ENCODE peak calls at places on chromosomes 2 and 18, in nine cellular contexts. A is endothelial cell of umbilical vein, U is stomach, N is IMR-90, W is body of pancreas, H is HCT116, Y is sigmoid colon, D is uterus, T is spleen. Q is an unnamed sample.

GRCh38 chr2:225010804-225011203 is 31.5 kb downstream of the DOCK10 start:
- DNase-seq in H (peak; percentile 22), Y (no peak), D (no peak), W (no peak), A (peak; percentile 72), N (peak; percentile 91), U (no peak), T (no peak), Q (no peak)

GRCh38 chr18:49846718-49847470 is 33.6 kb upstream of the ACAA2 start:
- DNase-seq in U (no peak), A (no peak), Y (no peak), H (no peak), T (peak; percentile 64), W (no peak), D (no peak), N (no peak), Q (peak; percentile 76)

GRCh38 chr2:217362290-217362689 is 502.4 kb upstream of the TNP1 start:
- DNase-seq in D (no peak), H (no peak), U (no peak), Y (no peak), N (no peak), T (no peak), A (no peak), W (no peak), Q (no peak)

GRCh38 chr18:12625242-12625641 is 32.7 kb downstream of the SPIRE1 start:
- DNase-seq in Y (no peak), W (no peak), H (no peak), N (no peak), U (no peak), A (no peak), D (no peak), T (no peak), Q (no peak)

GRCh38 chr2:118440699-118441098 is 352.4 kb downstream of the INSIG2 start:
- DNase-seq in D (no peak), H (no peak), N (no peak), A (no peak), Y (no peak), T (no peak), W (no peak), U (no peak), Q (no peak)

GRCh38 chr2:157725856-157726255 is 97.2 kb upstream of the ACVR1C start:
- DNase-seq in W (no peak), H (no peak), A (no peak), Y (no peak), U (no peak), T (no peak), N (peak; percentile 65), D (no peak), Q (no peak)

GRCh38 chr2:27306657-27307544 is 1.3 kb downstream of the UCN start:
- DNase-seq in Y (no peak), W (no peak), H (no peak), U (no peak), N (no peak), A (no peak), T (peak; percentile 74), D (no peak), Q (no peak)

GRCh38 chr2:109055435-109055834 is 66.4 kb upstream of the EDAR start:
- DNase-seq in H (no peak), D (no peak), N (no peak), A (no peak), U (no peak), W (no peak), Y (no peak), T (peak; percentile 13), Q (no peak)

GRCh38 chr2:178074123-178075005 is 1.8 kb upstream of the PDE11A start:
- DNase-seq in U (no peak), D (no peak), W (no peak), H (no peak), N (no peak), A (peak; percentile 12), T (no peak), Y (no peak), Q (no peak)

GRCh38 chr2:167198009-167198408 is 309.7 kb downstream of the XIRP2 start:
- DNase-seq in U (no peak), A (no peak), H (no peak), D (no peak), W (no peak), Y (no peak), T (no peak), N (no peak), Q (no peak)

GRCh38 chr2:223901854-223902253 is 43.3 kb downstream of the WDFY1 start:
- DNase-seq in N (no peak), D (no peak), A (no peak), Y (no peak), T (no peak), W (peak; percentile 44), H (no peak), U (no peak), Q (no peak)

GRCh38 chr2:43707255-43707654 is 31.0 kb upstream of the C1GALT1C1L start:
- DNase-seq in U (no peak), D (peak; percentile 75), T (no peak), A (peak; percentile 71), H (no peak), N (peak; percentile 87), W (peak; percentile 30), Y (peak; percentile 92), Q (peak; percentile 5)

GRCh38 chr2:112996635-112997034 is 8.6 kb upstream of the IL36A start:
- DNase-seq in W (no peak), U (no peak), H (no peak), A (no peak), D (no peak), Y (no peak), N (no peak), T (no peak), Q (no peak)

GRCh38 chr18:46832856-46833255 is 76.0 kb upstream of the ST8SIA5 start:
- DNase-seq in W (peak; percentile 68), N (no peak), U (peak; percentile 67), Y (no peak), T (no peak), H (no peak), A (no peak), D (no peak), Q (no peak)

GRCh38 chr2:43576983-43577892 is 18.6 kb downstream of the THADA start:
- DNase-seq in A (peak; percentile 61), H (no peak), W (peak; percentile 50), Y (no peak), U (no peak), N (peak; percentile 84), T (no peak), D (no peak), Q (peak; percentile 18)

GRCh38 chr2:191811807-191812602 is 34.9 kb downstream of the CAVIN2 start:
- DNase-seq in A (peak; percentile 86), Y (peak; percentile 73), U (peak; percentile 68), W (peak; percentile 63), H (peak; percentile 53), N (peak; percentile 69), T (no peak), D (peak; percentile 66), Q (peak; percentile 71)

GRCh38 chr2:182020319-182021055 is 34.8 kb downstream of the PPP1R1C start:
- DNase-seq in Y (no peak), A (peak; percentile 18), U (no peak), T (no peak), H (no peak), W (no peak), D (no peak), N (peak; percentile 66), Q (no peak)

GRCh38 chr2:229921892-229922448 is at the start of gene TRIP12:
- DNase-seq in T (peak; percentile 96), W (peak; percentile 91), N (peak; percentile 98), U (peak; percentile 92), H (peak; percentile 89), Y (peak; percentile 97), A (peak; percentile 97), D (peak; percentile 89), Q (peak; percentile 95)
- TF ChIP-seq POLR2A in T (no peak), W (peak; percentile 57), N (no peak), U (no peak), H (no peak), Y (no peak), A (peak; percentile 62), D (peak; percentile 48), Q (no peak)

DNA sequence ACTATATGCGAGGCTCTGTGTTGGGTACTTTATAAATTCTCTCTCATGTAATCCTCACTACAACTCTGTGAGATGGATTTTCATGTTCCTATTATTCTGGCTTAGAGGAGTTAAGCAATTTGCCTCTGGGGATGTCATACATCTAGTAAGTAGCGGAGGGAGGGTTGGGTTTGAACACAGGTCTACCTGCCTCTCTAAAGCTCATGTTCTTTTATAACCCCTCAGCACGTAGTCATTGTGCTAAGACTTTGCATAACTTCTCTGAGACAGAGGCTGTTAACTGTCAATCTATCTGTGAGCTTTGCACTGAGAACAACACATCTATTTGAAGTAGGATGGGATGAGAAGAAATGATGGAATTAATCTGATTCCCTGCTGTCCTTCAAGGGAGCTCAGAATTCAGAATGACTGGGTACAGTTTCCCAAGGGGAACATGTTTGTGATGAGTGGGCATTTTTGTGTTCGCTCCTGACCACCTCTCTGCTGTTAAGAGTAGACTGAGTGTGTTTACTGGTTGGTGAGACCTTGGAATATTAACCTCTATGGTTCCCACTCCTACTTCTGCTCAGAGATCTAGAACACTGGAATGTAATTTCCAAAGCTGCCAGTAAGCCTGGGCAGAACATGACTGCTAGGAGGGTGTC is 320.7 kb downstream of the SLC8A1 start:
- DNase-seq in H (no peak), Y (no peak), T (no peak), U (no peak), N (no peak), D (no peak), W (no peak), A (no peak), Q (no peak)
- H3K27ac ChIP-seq in H (no peak overlapping the region), Y (no peak overlapping the region), T (no peak overlapping the region), U (no peak overlapping the region), N (peak overlapping the region; percentile 54), D (peak overlapping the region; percentile 28), W (no peak overlapping the region), A (no peak overlapping the region), Q (no peak overlapping the region)

DNA sequence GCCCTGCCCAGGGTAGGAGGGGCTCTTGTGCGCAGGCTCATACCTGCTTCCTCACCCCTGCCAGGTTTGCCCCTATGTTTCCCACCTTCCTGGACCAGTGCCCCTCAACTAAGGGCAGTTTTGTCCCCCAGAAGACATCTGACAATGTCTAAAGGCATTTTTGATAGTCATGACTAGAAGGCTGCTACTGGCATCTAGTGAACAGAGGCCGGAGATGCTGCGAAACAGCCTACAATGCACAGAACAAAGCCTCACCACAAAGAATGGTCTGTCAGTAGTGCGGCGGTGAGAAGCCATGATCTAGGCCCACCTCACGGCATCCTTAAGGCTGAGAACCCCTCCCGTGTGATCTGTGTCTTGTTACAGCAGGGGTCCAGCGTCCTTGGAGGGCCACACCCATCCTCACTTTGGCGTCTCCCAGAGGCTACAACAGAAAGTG is 96.0 kb downstream of the TMEM17 start:
- DNase-seq in A (peak; percentile 23), H (no peak), U (no peak), W (no peak), T (no peak), Y (no peak), N (no peak), D (no peak), Q (no peak)
- TF ChIP-seq CTCF in A (peak; percentile 21), H (no peak), U (no peak), W (no peak), T (no peak), Y (no peak), N (no peak), D (no peak), Q (no peak)

DNA sequence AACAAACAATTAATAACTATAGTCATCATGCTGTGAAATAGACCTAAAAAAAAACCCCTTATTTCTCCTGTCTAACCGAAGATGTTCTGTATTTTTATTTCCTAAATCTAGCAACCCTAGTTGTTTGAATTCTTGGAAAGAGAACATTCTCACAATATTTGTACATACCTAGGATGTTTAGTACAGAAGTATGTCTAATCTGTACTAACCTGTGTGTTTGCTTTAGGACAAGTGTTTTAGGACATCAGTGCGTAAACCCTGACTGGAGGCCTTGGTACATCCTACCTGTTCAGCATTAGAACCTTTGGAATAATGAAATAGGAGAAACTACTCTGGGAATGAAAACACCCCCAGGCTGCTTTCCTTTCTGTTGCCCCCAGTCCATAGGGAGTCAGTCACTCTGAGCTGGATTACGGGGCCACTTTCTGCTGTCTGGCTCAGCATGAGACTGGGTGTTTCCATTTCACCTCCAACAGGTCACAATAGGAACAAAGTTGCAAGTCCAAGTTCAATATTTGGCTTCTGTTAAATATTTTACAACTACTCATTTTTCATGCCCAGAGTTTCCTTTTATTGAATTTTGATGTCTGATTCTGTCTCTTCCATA is 114.7 kb downstream of the MTX2 start:
- DNase-seq in A (no peak), U (no peak), Y (no peak), D (no peak), W (no peak), T (no peak), N (no peak), H (no peak), Q (no peak)
- TF ChIP-seq POLR2A in A (no peak), U (no peak), Y (no peak), D (no peak), W (no peak), T (no peak), N (no peak), H (no peak), Q (no peak)

Q was measured in thyroid gland.